ENCODE peak calls at places on chromosomes 7 and 10, in seven cellular contexts. X, N, L, S, U, B and Y are unnamed samples.
A peak's percentile ranks its signal among the peaks of the same experiment; 100 is the strongest.

GRCh38 chr10:81034376-81034775 is 496.7 kb downstream of the SH2D4B start:
- DNase-seq in X (no peak), N (no peak), L (no peak), S (no peak), U (no peak), B (no peak), Y (no peak)

GRCh38 chr7:4962872-4963775 is 4.1 kb upstream of the MMD2 start:
- DNase-seq in X (no peak), N (no peak), L (no peak), S (no peak), U (no peak), B (no peak), Y (no peak)

GRCh38 chr10:83957168-83957750 is 182.1 kb upstream of the GHITM start:
- DNase-seq in X (no peak), N (no peak), L (no peak), S (peak; percentile 35), U (no peak), B (no peak), Y (no peak)

GRCh38 chr7:138610671-138611170 is 90.4 kb downstream of the SVOPL start:
- DNase-seq in X (no peak), N (no peak), L (no peak), S (no peak), U (no peak), B (no peak), Y (no peak)

GRCh38 chr10:47063858-47064257 is 152.6 kb downstream of the PTPN20 start:
- DNase-seq in X (no peak), N (no peak), L (no peak), S (no peak), U (no peak), B (no peak), Y (no peak)

GRCh38 chr10:47370878-47371277 is 13.2 kb downstream of the ZNF488 start:
- DNase-seq in X (no peak), N (peak; percentile 19), L (no peak), S (no peak), U (no peak), B (no peak), Y (no peak)

GRCh38 chr10:90788987-90789386 is 68.9 kb downstream of the HTR7 start:
- DNase-seq in X (no peak), N (no peak), L (no peak), S (no peak), U (no peak), B (no peak), Y (no peak)

GRCh38 chr7:47299496-47299895 is 282.4 kb downstream of the TNS3 start:
- DNase-seq in X (no peak), N (no peak), L (no peak), S (no peak), U (no peak), B (no peak), Y (no peak)

GRCh38 chr10:101588879-101589278 is 758 bp downstream of the DPCD start:
- DNase-seq in X (no peak), N (no peak), L (no peak), S (no peak), U (no peak), B (peak; percentile 36), Y (no peak)

GRCh38 chr7:108324053-108325038 is 131.9 kb downstream of the NRCAM start:
- DNase-seq in X (no peak), N (no peak), L (no peak), S (no peak), U (no peak), B (no peak), Y (no peak)

GRCh38 chr7:128217030-128217805 is 23.9 kb upstream of the LEP start:
- DNase-seq in X (no peak), N (no peak), L (no peak), S (no peak), U (peak; percentile 90), B (peak; percentile 91), Y (no peak)

GRCh38 chr7:4282434-4283223 is 399.5 kb upstream of the FOXK1 start:
- DNase-seq in X (no peak), N (no peak), L (no peak), S (no peak), U (peak; percentile 89), B (peak; percentile 1), Y (no peak)

GRCh38 chr7:44062180-44062902 is 3.0 kb downstream of the PGAM2 start:
- DNase-seq in X (no peak), N (peak; percentile 20), L (no peak), S (no peak), U (no peak), B (no peak), Y (no peak)